ENCODE peak calls at places on chromosomes 12 and 14, in six cellular contexts. L, J, U, W, K and H are unnamed samples.
A peak's percentile ranks its signal among the peaks of the same experiment; 100 is the strongest.

GRCh38 chr12:99984271-99985128 is at the start of gene ANKS1B:
- DNase-seq in L (no peak), K (no peak), W (no peak), U (peak; percentile 92), J (peak; percentile 34), H (peak; percentile 51)

GRCh38 chr14:96096639-96097610 is 57.8 kb downstream of the C14orf132 start:
- DNase-seq in J (no peak), L (no peak), K (no peak), W (no peak), U (no peak), H (no peak)

GRCh38 chr12:102480401-102480800 is at the start of gene IGF1:
- DNase-seq in U (no peak), L (no peak), K (no peak), J (no peak), W (peak; percentile 15), H (no peak)

GRCh38 chr14:104140463-104141331 is 2.3 kb downstream of the KIF26A start:
- DNase-seq in L (no peak), U (no peak), W (no peak), K (no peak), J (no peak), H (no peak)

GRCh38 chr14:33592298-33592697 is 358.6 kb downstream of the EGLN3 start:
- DNase-seq in W (no peak), K (peak; percentile 27), J (no peak), U (no peak), L (no peak), H (no peak)

GRCh38 chr12:58764100-58764953 is 156.0 kb downstream of the LRIG3 start:
- DNase-seq in U (no peak), L (no peak), W (no peak), K (no peak), J (no peak), H (no peak)

GRCh38 chr14:35355981-35356839 is 48.3 kb downstream of the NFKBIA start:
- DNase-seq in U (no peak), K (peak; percentile 35), J (no peak), W (no peak), L (no peak), H (no peak)

GRCh38 chr14:103124501-103125001 is 1.3 kb downstream of the TNFAIP2 start:
- DNase-seq in J (peak; percentile 14), U (no peak), L (no peak), W (no peak), K (no peak), H (no peak)

GRCh38 chr12:53577941-53578352 is 48.2 kb downstream of the ATF7 start:
- DNase-seq in J (no peak), L (no peak), K (no peak), U (no peak), W (no peak), H (no peak)

GRCh38 chr12:22234561-22234960 is 99.9 kb downstream of the ST8SIA1 start:
- DNase-seq in W (peak; percentile 39), L (no peak), K (peak; percentile 17), J (no peak), U (no peak), H (no peak)

GRCh38 chr12:98845957-98846356 is 200.9 kb downstream of the APAF1 start:
- DNase-seq in W (no peak), U (no peak), K (no peak), L (no peak), J (no peak), H (no peak)

GRCh38 chr14:21087294-21088091 is 11.0 kb downstream of the ZNF219 start:
- DNase-seq in K (peak; percentile 76), W (peak; percentile 90), J (no peak), U (peak; percentile 67), L (peak; percentile 47), H (peak; percentile 83)

GRCh38 chr14:59482471-59483331 is 1.5 kb downstream of the L3HYPDH start:
- DNase-seq in K (peak; percentile 58), L (no peak), J (no peak), U (no peak), W (peak; percentile 47), H (peak; percentile 56)

GRCh38 chr12:92912052-92912451 is 17.0 kb downstream of the EEA1 start:
- DNase-seq in W (no peak), K (no peak), J (no peak), L (no peak), U (no peak), H (no peak)

GRCh38 chr14:103836976-103837725 is 10.2 kb downstream of the PPP1R13B start:
- DNase-seq in U (no peak), W (no peak), J (no peak), K (no peak), L (no peak), H (no peak)

GRCh38 chr12:92987846-92988621 is 58.9 kb upstream of the EEA1 start:
- DNase-seq in U (no peak), W (no peak), K (no peak), J (peak; percentile 25), L (no peak), H (no peak)

GRCh38 chr14:94008234-94008633 is 11.1 kb downstream of the CCDC197 start:
- DNase-seq in J (no peak), L (no peak), U (no peak), K (no peak), W (no peak), H (no peak)

GRCh38 chr14:78425332-78425731 is 255.2 kb downstream of the NRXN3 start:
- DNase-seq in K (no peak), L (no peak), W (no peak), J (no peak), U (no peak), H (no peak)

GRCh38 chr14:105525861-105526780 is at the start of gene TMEM121:
- DNase-seq in J (no peak), K (no peak), W (no peak), U (peak; percentile 16), L (no peak), H (peak; percentile 16)

GRCh38 chr14:73250317-73250713 is 13.0 kb downstream of the PAPLN start:
- DNase-seq in W (no peak), K (no peak), J (no peak), U (no peak), L (no peak), H (no peak)

GRCh38 chr12:93387780-93388179 is 10.1 kb downstream of the NUDT4 start:
- DNase-seq in U (no peak), W (no peak), J (no peak), K (no peak), L (no peak), H (no peak)

GRCh38 chr14:24316597-24316950 is 5.3 kb downstream of the LTB4R start:
- DNase-seq in K (no peak), W (no peak), J (no peak), U (peak; percentile 43), L (no peak), H (no peak)

GRCh38 chr12:122788387-122788786 is 14.0 kb downstream of the CCDC62 start:
- DNase-seq in L (no peak), K (no peak), U (no peak), J (no peak), W (no peak), H (no peak)

GRCh38 chr12:59219148-59219547 is 298.8 kb upstream of the LRIG3 start:
- DNase-seq in J (no peak), W (no peak), U (no peak), L (no peak), K (no peak), H (no peak)

GRCh38 chr14:99516156-99517045 is 35.2 kb downstream of the CCNK start:
- DNase-seq in J (no peak), U (no peak), W (no peak), K (no peak), L (no peak), H (no peak)

GRCh38 chr12:120830052-120830940 is 73.9 kb downstream of the SPPL3 start:
- DNase-seq in J (no peak), K (no peak), L (no peak), W (no peak), U (no peak), H (no peak)

GRCh38 chr14:39467889-39468524 is 35.8 kb upstream of the FBXO33 start:
- DNase-seq in U (no peak), L (peak; percentile 10), W (no peak), K (no peak), J (no peak), H (no peak)

GRCh38 chr12:114777052-114777451 is 93.1 kb upstream of the TBX3 start:
- DNase-seq in K (no peak), U (no peak), L (no peak), W (peak; percentile 77), J (no peak), H (no peak)

GRCh38 chr14:63465347-63465746 is 77.8 kb downstream of the PPP2R5E start:
- DNase-seq in J (no peak), K (no peak), L (no peak), W (no peak), U (no peak), H (no peak)

GRCh38 chr12:86860804-86861203 is 604.6 kb upstream of the MGAT4C start:
- DNase-seq in J (no peak), K (no peak), L (no peak), U (no peak), W (no peak), H (no peak)

GRCh38 chr14:50402965-50403364 is 6.3 kb upstream of the CDKL1 start:
- DNase-seq in J (no peak), L (no peak), K (no peak), W (no peak), U (no peak), H (no peak)

GRCh38 chr14:44404021-44404420 is 103.1 kb downstream of the FSCB start:
- DNase-seq in W (no peak), L (no peak), U (no peak), K (no peak), J (no peak), H (peak; percentile 69)

GRCh38 chr12:131378176-131378842 is 332.6 kb upstream of the SFSWAP start:
- DNase-seq in L (no peak), W (no peak), J (no peak), K (no peak), U (no peak), H (no peak)

GRCh38 chr12:67410667-67411067 is 141.5 kb downstream of the CAND1 start:
- DNase-seq in L (no peak), J (no peak), U (peak; percentile 3), W (no peak), K (no peak), H (no peak)